ENCODE peak calls at places on chromosomes 2 and 18, in seven cellular contexts. P, D, R, X, G, Y and S are unnamed samples.

GRCh38 chr2:17747684-17748452 is 5.7 kb downstream of the SMC6 start:
- DNase-seq in D (no peak), Y (peak; percentile 42), R (no peak), G (no peak), X (no peak), P (no peak), S (no peak)

GRCh38 chr2:119549236-119549635 is 5.0 kb downstream of the CFAP221 start:
- DNase-seq in R (no peak), P (no peak), Y (peak; percentile 80), X (no peak), G (peak; percentile 78), D (no peak), S (peak; percentile 21)

GRCh38 chr2:160977376-160977775 is 182.9 kb upstream of the TANK start:
- DNase-seq in D (no peak), G (no peak), P (no peak), R (no peak), Y (no peak), X (no peak), S (no peak)

GRCh38 chr2:4219571-4219970 is 516.2 kb downstream of the DCDC2C start:
- DNase-seq in Y (no peak), D (no peak), P (no peak), G (no peak), X (no peak), R (no peak), S (no peak)

GRCh38 chr2:240468300-240469238 is 33.1 kb downstream of the GPC1 start:
- DNase-seq in R (peak; percentile 84), X (no peak), D (no peak), P (no peak), G (no peak), Y (no peak), S (no peak)

GRCh38 chr2:235639387-235639786 is 145.5 kb downstream of the AGAP1 start:
- DNase-seq in D (no peak), G (peak; percentile 95), R (no peak), P (no peak), X (no peak), Y (peak; percentile 83), S (no peak)

GRCh38 chr18:9661564-9661963 is 46.5 kb upstream of the RAB31 start:
- DNase-seq in Y (no peak), R (peak; percentile 34), D (no peak), P (no peak), X (no peak), G (no peak), S (no peak)

GRCh38 chr18:4016391-4017049 is 438.6 kb downstream of the DLGAP1 start:
- DNase-seq in P (no peak), Y (peak; percentile 19), G (peak; percentile 28), X (no peak), R (no peak), D (no peak), S (no peak)

GRCh38 chr2:118812530-118812929 is 34.9 kb downstream of the EN1 start:
- DNase-seq in Y (no peak), G (no peak), P (no peak), D (no peak), R (no peak), X (no peak), S (no peak)

GRCh38 chr18:42028232-42028832 is 73.3 kb downstream of the PIK3C3 start:
- DNase-seq in X (no peak), R (no peak), G (peak; percentile 58), Y (peak; percentile 30), D (peak; percentile 31), P (no peak), S (peak; percentile 20)

GRCh38 chr2:10532631-10533101 is 84.5 kb upstream of the ODC1 start:
- DNase-seq in G (no peak), Y (peak; percentile 17), D (no peak), R (no peak), X (no peak), P (no peak), S (peak; percentile 74)

GRCh38 chr2:46846454-46846990 is 69.1 kb downstream of the MCFD2 start:
- DNase-seq in D (no peak), R (no peak), X (no peak), Y (no peak), P (no peak), G (peak; percentile 62), S (no peak)

GRCh38 chr2:206740800-206741199 is 22.6 kb upstream of the DYTN start:
- DNase-seq in G (no peak), X (no peak), P (no peak), D (no peak), R (no peak), Y (no peak), S (no peak)

GRCh38 chr18:47944972-47945843 is 14.7 kb upstream of the SMAD2 start:
- DNase-seq in R (no peak), P (no peak), X (no peak), Y (peak; percentile 70), G (no peak), D (no peak), S (no peak)

GRCh38 chr2:99403524-99403923 is 66.3 kb downstream of the EIF5B start:
- DNase-seq in X (peak; percentile 15), G (no peak), P (no peak), Y (peak; percentile 34), R (no peak), D (no peak), S (no peak)

GRCh38 chr2:86225581-86225980 is 26.3 kb downstream of the MRPL35 start:
- DNase-seq in Y (no peak), D (no peak), X (no peak), R (no peak), P (no peak), G (no peak), S (no peak)

GRCh38 chr2:177263451-177264208 is 897 bp downstream of the NFE2L2 start:
- DNase-seq in R (peak; percentile 99), Y (peak; percentile 98), D (peak; percentile 99), G (peak; percentile 99), P (peak; percentile 94), X (peak; percentile 44), S (peak; percentile 99)

GRCh38 chr2:65436825-65437221 is 4.4 kb upstream of the SPRED2 start:
- DNase-seq in X (no peak), G (peak; percentile 63), D (peak; percentile 17), R (no peak), P (no peak), Y (no peak), S (no peak)

GRCh38 chr2:65437392-65438135 is 5.2 kb upstream of the SPRED2 start:
- DNase-seq in G (no peak), P (no peak), R (no peak), D (no peak), Y (no peak), X (peak; percentile 69), S (no peak)

GRCh38 chr2:65436169-65436824 is 3.9 kb upstream of the SPRED2 start:
- DNase-seq in P (peak; percentile 63), G (peak; percentile 98), Y (peak; percentile 92), X (no peak), R (peak; percentile 96), D (peak; percentile 65), S (peak; percentile 76)

GRCh38 chr2:65434592-65435241 is 2.3 kb upstream of the SPRED2 start:
- DNase-seq in R (no peak), G (no peak), D (no peak), P (no peak), Y (no peak), X (no peak), S (no peak)

DNA sequence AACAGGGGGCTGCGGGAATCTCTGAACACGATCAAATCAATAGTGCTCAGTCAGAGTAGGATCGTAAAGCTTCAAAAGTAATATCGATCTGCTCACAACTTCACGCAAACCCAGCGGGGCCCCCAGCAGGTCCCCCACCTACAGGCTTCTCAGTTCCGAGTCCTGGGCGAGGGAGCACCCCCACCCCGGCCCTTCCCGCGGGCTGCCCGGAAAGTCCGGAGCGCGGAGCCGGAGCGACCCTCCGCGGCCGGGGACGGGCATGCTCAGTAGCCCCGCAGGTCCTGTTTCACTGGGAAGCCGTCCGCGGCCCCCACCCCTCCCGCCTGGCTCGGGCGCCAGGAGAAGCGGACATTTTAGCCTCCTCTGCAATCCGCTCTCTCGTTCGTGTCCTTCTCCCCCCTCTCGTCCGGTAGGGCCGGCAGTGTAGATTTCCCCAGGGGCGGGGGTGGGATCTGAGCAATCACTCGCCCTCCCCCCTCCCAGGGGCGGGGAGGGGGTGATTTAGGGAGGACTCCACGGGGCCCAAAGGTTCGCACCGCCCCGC is 3.3 kb upstream of the SPRED2 start:
- DNase-seq in R (peak; percentile 97), D (peak; percentile 91), G (peak; percentile 91), P (peak; percentile 66), Y (peak; percentile 91), X (no peak), S (peak; percentile 86)
- TF ChIP-seq CTCF in R (no peak), D (no peak), G (peak; percentile 4), P (no peak), Y (no peak), X (no peak), S (no peak)

DNA sequence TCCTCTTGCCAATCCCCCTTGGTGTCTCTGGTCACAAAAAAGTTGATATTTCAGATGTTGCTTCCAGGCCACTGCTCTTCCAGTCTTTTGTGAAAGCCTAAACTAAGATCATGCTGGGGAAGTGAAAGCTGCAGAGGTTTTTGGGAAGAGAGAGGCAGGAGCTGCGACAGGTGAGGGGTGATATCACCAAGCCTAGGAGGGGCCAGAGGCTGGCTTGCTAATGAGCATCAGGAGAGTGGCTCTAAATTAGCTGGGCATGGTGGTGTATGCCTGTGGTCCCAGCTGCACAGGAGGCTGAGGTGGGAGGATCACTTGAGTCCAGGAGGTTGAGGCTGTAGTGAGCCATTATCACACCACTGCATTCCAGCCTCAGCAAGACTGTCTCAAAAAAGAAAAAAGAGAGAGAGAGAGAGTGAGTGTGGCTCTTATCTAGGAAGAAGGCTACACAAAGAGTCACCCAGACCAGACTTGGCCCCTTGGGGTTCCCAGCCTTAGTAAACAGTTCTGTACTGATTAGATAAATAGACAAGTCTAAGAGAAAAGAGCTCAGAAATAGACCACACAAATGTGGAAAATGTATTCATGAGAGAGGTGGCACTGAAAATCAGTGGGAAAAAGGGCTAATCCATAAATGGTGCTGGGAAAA is 14.6 kb upstream of the CDK5R2 start:
- DNase-seq in X (no peak), G (no peak), D (no peak), R (no peak), P (no peak), Y (no peak), S (no peak)
- TF ChIP-seq CTCF in X (no peak), G (no peak), D (no peak), R (no peak), P (no peak), Y (no peak), S (no peak)

DNA sequence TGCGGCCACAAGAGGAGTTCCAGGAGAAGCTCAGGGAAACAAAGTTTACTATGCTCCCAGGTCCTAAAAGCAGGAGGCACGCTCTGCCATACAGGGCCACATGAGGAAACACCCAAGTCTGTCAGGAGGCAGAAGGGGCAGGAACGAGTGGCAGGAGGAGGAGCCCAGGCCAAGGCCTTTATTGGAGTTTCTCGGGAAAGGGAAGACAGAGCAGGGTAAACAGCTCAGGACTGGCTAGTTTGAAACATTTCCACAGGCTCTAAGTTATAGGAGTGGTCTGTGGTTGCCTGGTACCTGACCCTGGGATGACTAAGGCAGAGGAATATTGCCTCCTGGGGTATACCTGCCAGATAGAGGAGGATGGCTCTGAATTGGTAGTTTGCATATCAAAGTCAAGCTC is 3.7 kb upstream of the ZNF638 start:
- DNase-seq in X (no peak), P (no peak), G (no peak), R (no peak), D (no peak), Y (no peak), S (no peak)
- TF ChIP-seq CTCF in X (no peak), P (no peak), G (no peak), R (no peak), D (no peak), Y (no peak), S (no peak)

DNA sequence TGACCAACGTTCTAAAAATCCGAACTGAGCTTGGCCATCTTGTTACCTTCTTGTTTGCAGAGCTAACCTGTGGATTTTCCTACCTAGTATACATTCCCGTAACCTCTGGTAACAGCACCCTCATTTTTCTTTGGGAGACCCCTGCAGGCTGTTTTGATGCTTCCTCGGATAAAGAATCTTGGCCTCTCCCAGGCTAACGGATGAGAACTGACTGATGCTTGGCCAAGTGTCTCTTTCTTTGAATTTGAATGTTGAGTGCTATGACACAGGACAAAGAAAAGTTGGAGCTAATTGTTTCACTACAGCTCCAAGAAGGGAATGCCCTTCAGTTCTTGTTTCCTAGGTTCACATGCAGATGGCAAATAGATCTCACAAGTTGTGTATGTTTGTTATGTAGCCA is 19.3 kb upstream of the CAVIN2 start:
- DNase-seq in P (no peak), R (no peak), G (no peak), X (no peak), D (no peak), Y (no peak), S (no peak)
- TF ChIP-seq CTCF in P (no peak), R (no peak), G (no peak), X (no peak), D (no peak), Y (no peak), S (no peak)